ENCODE peak calls at places on chromosomes 13 and 19, in nine cellular contexts. R, Y, F, T, U, S, I, W and N are unnamed samples.
A peak's percentile ranks its signal among the peaks of the same experiment; 100 is the strongest.

GRCh38 chr19:10074153-10074552 is 12.0 kb upstream of the SHFL start:
- DNase-seq in I (no peak), Y (no peak), F (peak; percentile 75), W (no peak), S (no peak), T (no peak), U (no peak), R (no peak), N (no peak)

GRCh38 chr13:74084375-74084902 is 49.8 kb downstream of the KLF12 start:
- DNase-seq in T (no peak), R (no peak), W (no peak), U (no peak), Y (no peak), S (no peak), F (no peak), I (no peak), N (no peak)

GRCh38 chr13:39773833-39774232 is 118.4 kb downstream of the COG6 start:
- DNase-seq in R (no peak), T (no peak), W (no peak), Y (no peak), S (no peak), I (no peak), F (no peak), U (no peak), N (no peak)

GRCh38 chr19:1285737-1286360 is at the start of gene EFNA2:
- DNase-seq in U (no peak), T (no peak), W (no peak), R (no peak), S (no peak), I (no peak), F (peak; percentile 75), Y (no peak), N (no peak)

GRCh38 chr19:40802300-40803169 is 3.5 kb downstream of the EGLN2 start:
- DNase-seq in Y (peak; percentile 75), F (peak; percentile 20), U (peak; percentile 86), S (peak; percentile 73), W (no peak), R (no peak), T (no peak), I (no peak), N (no peak)

GRCh38 chr13:41085961-41086360 is 24.7 kb downstream of the WBP4 start:
- DNase-seq in S (no peak), U (no peak), W (no peak), I (no peak), F (no peak), T (no peak), Y (no peak), R (no peak), N (no peak)

GRCh38 chr19:30086220-30086619 is 144.2 kb downstream of the URI1 start:
- DNase-seq in I (no peak), R (no peak), W (no peak), U (peak; percentile 3), S (no peak), Y (no peak), F (no peak), T (no peak), N (no peak)

GRCh38 chr19:2942928-2943640 is 1.7 kb downstream of the ZNF77 start:
- DNase-seq in S (no peak), F (no peak), R (no peak), Y (no peak), W (no peak), I (no peak), T (no peak), U (no peak), N (no peak)

GRCh38 chr13:79354285-79354684 is 51.8 kb downstream of the RBM26 start:
- DNase-seq in T (no peak), S (no peak), F (no peak), U (no peak), R (no peak), W (no peak), Y (no peak), I (no peak), N (no peak)

GRCh38 chr19:40907968-40908735 is 26.1 kb upstream of the CYP2A7 start:
- DNase-seq in S (no peak), F (peak; percentile 78), R (no peak), I (no peak), W (no peak), U (no peak), Y (peak; percentile 65), T (no peak), N (no peak)

GRCh38 chr13:30551194-30551593 is 66.5 kb upstream of the USPL1 start:
- DNase-seq in Y (no peak), U (no peak), W (no peak), S (no peak), R (no peak), F (no peak), T (no peak), I (no peak), N (no peak)

GRCh38 chr13:38685974-38686571 is 804 bp upstream of the FREM2 start:
- DNase-seq in I (no peak), T (no peak), U (no peak), R (no peak), F (no peak), S (no peak), W (no peak), Y (no peak), N (no peak)

GRCh38 chr19:33205531-33206260 is 11.6 kb downstream of the LRP3 start:
- DNase-seq in W (no peak), F (no peak), U (peak; percentile 52), I (no peak), S (no peak), R (no peak), Y (no peak), T (no peak), N (no peak)

GRCh38 chr19:18167975-18168645 is 5.5 kb upstream of the IFI30 start:
- DNase-seq in F (peak; percentile 80), I (peak; percentile 67), Y (no peak), R (peak; percentile 81), T (no peak), S (no peak), W (peak; percentile 51), U (no peak), N (no peak)

GRCh38 chr19:50906217-50906616 is 5.0 kb downstream of the KLK4 start:
- DNase-seq in R (peak; percentile 56), U (no peak), T (peak; percentile 21), I (no peak), Y (no peak), S (no peak), F (peak; percentile 45), W (no peak), N (no peak)

GRCh38 chr19:19259741-19260140 is 13.4 kb downstream of the TM6SF2 start:
- DNase-seq in I (no peak), U (peak; percentile 4), Y (no peak), W (no peak), F (peak; percentile 72), S (no peak), R (peak; percentile 53), T (no peak), N (no peak)

GRCh38 chr13:40440990-40441820 is 225.2 kb downstream of the FOXO1 start:
- DNase-seq in T (peak; percentile 86), S (peak; percentile 69), F (no peak), Y (peak; percentile 73), W (peak; percentile 88), I (no peak), R (no peak), U (peak; percentile 86), N (no peak)

GRCh38 chr13:95710313-95710712 is 33.4 kb downstream of the DNAJC3 start:
- DNase-seq in F (no peak), U (no peak), I (no peak), R (no peak), T (no peak), S (no peak), W (no peak), Y (no peak), N (no peak)

GRCh38 chr13:94612050-94612449 is 10.4 kb downstream of the GPR180 start:
- DNase-seq in Y (no peak), T (no peak), R (no peak), U (no peak), S (no peak), I (no peak), F (no peak), W (no peak), N (no peak)
- TF ChIP-seq POLR2A in Y (no peak), T (no peak), R (no peak), U (no peak), S (no peak), I (no peak), F (no peak), W (no peak), N (no peak)

DNA sequence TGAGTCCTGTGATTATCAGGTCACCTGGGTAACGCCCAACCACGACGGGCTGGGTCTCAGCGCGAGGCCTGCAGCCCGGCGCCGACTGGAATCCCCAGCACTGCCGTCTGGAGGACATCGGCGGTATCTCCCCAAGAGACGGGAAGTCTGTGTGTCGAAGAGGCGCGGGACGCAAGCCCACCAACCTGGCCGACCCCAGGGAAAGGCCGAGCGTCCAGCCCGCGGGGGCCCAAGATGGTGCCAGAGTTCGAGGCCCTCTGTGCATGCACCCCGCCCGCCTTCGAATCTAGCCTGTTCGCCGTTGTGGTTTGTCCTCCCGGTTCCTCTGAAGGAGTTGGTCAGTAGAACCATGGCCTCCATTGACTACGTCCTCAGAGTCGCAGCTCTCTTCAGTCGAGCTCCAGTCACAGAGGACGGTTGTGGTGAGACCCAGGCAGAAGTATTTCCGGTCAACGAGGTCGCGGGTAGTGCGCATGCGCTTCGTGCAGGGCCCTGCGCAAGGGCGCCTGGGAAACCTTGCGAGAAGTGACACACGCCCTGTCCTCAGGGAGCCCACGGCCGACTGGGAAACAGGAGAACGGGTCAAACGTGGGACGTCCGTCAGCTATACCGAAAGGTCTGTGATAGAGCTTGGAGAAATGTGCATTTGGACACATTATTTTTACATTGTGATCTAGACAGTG is 24.1 kb upstream of the PEG3 start:
- DNase-seq in F (no peak), U (no peak), R (no peak), T (no peak), Y (no peak), S (no peak), W (no peak), I (no peak), N (no peak)
- H3K9me3 ChIP-seq in F (peaks cover 2% of the 10 kb centered on the region), U (no peaks in the 10 kb centered on the region), R (peaks cover 63% of the 10 kb centered on the region), T (peaks cover 42% of the 10 kb centered on the region), Y (no peaks in the 10 kb centered on the region), S (no peaks in the 10 kb centered on the region), W (no peaks in the 10 kb centered on the region), I (no peaks in the 10 kb centered on the region), N (peaks cover 7% of the 10 kb centered on the region)

GRCh38 chr19:28575816-28576215 is 637.1 kb downstream of the UQCRFS1 start:
- DNase-seq in F (no peak), S (no peak), W (no peak), Y (no peak), T (no peak), R (no peak), I (no peak), U (no peak), N (no peak)
- TF ChIP-seq POLR2A in F (no peak), S (no peak), W (no peak), Y (no peak), T (no peak), R (no peak), I (no peak), U (no peak), N (no peak)

GRCh38 chr19:44180968-44181367 is 16.1 kb downstream of the ZNF226 start:
- DNase-seq in F (no peak), S (no peak), U (no peak), I (no peak), T (no peak), R (no peak), W (no peak), Y (no peak), N (no peak)

GRCh38 chr19:44176590-44176989 is 11.7 kb downstream of the ZNF226 start:
- DNase-seq in S (no peak), U (no peak), T (no peak), R (no peak), W (no peak), F (no peak), I (no peak), Y (no peak), N (no peak)

GRCh38 chr19:44182145-44182544 is 17.2 kb downstream of the ZNF226 start:
- DNase-seq in S (no peak), T (no peak), U (no peak), Y (no peak), R (no peak), I (no peak), W (no peak), F (no peak), N (no peak)
- H3K9me3 ChIP-seq in S (peaks cover 47% of the 10 kb centered on the region), T (peaks cover 98% of the 10 kb centered on the region), U (peaks cover 66% of the 10 kb centered on the region), Y (peaks cover 22% of the 10 kb centered on the region), R (peaks cover 73% of the 10 kb centered on the region), I (peaks cover 29% of the 10 kb centered on the region), W (peaks cover 53% of the 10 kb centered on the region), F (peaks cover 2% of the 10 kb centered on the region), N (peaks cover 46% of the 10 kb centered on the region)